ENCODE peak calls at places on chromosomes 2 and 18, in nine cellular contexts. W is choroid plexus epithelial cell, C is mucosa of descending colon, B is GM23338, E is Panc1, O is psoas muscle, I is transverse colon, T is left lung, H is lower lobe of right lung. Q is an unnamed sample.

GRCh38 chr18:52311331-52311730 is 28.7 kb upstream of the DCC start:
- DNase-seq in O (no peak), I (no peak), C (no peak), T (no peak), W (no peak), B (no peak), H (no peak), E (no peak), Q (no peak)

GRCh38 chr2:56671973-56672569 is 488.3 kb downstream of the CCDC85A start:
- DNase-seq in E (no peak), I (no peak), O (peak; percentile 35), B (peak; percentile 11), T (no peak), H (no peak), C (no peak), W (peak; percentile 26), Q (no peak)

GRCh38 chr2:25402477-25402876 is 60.8 kb upstream of the DNMT3A start:
- DNase-seq in C (no peak), H (no peak), I (no peak), W (no peak), O (no peak), T (no peak), E (no peak), B (no peak), Q (no peak)

GRCh38 chr2:127278959-127279358 is 15.0 kb downstream of the ERCC3 start:
- DNase-seq in H (no peak), I (no peak), W (no peak), O (no peak), B (no peak), T (no peak), E (no peak), C (no peak), Q (no peak)

GRCh38 chr2:64025741-64026140 is 6.5 kb upstream of the VPS54 start:
- DNase-seq in E (no peak), C (no peak), T (no peak), O (no peak), H (no peak), B (no peak), W (no peak), I (no peak), Q (no peak)

GRCh38 chr2:119231975-119232665 is 8.5 kb downstream of the STEAP3 start:
- DNase-seq in C (no peak), E (no peak), I (no peak), O (no peak), W (peak; percentile 60), B (no peak), T (no peak), H (no peak), Q (peak; percentile 57)

GRCh38 chr18:4734903-4735302 is 279.8 kb upstream of the DLGAP1 start:
- DNase-seq in E (no peak), B (no peak), H (no peak), W (no peak), C (no peak), O (no peak), I (no peak), T (no peak), Q (no peak)

GRCh38 chr18:8489761-8490160 is 119.5 kb upstream of the RAB12 start:
- DNase-seq in C (no peak), H (no peak), I (no peak), B (no peak), T (no peak), O (no peak), E (no peak), W (no peak), Q (no peak)

GRCh38 chr2:185208261-185208660 is 530.3 kb upstream of the FSIP2 start:
- DNase-seq in I (peak; percentile 9), O (no peak), W (peak; percentile 9), T (no peak), E (no peak), C (no peak), H (no peak), B (peak; percentile 83), Q (peak; percentile 50)

GRCh38 chr2:47083886-47084682 is 71.0 kb downstream of the STPG4 start:
- DNase-seq in O (no peak), W (no peak), E (no peak), T (no peak), C (no peak), H (no peak), B (no peak), I (no peak), Q (no peak)

GRCh38 chr2:95384854-95385569 is 17.5 kb upstream of the FAHD2A start:
- DNase-seq in C (peak; percentile 78), T (no peak), B (peak; percentile 52), I (peak; percentile 83), H (no peak), E (no peak), O (peak; percentile 73), W (no peak), Q (no peak)

GRCh38 chr2:222431859-222432258 is 7.5 kb downstream of the SGPP2 start:
- DNase-seq in H (no peak), C (no peak), E (no peak), I (peak; percentile 35), T (no peak), B (no peak), W (no peak), O (no peak), Q (no peak)

GRCh38 chr2:131584380-131584779 is 56.7 kb downstream of the CCDC74A start:
- DNase-seq in H (no peak), E (no peak), W (no peak), I (no peak), O (no peak), T (no peak), C (no peak), B (no peak), Q (no peak)

GRCh38 chr2:20614201-20615045 is 36.5 kb downstream of the HS1BP3 start:
- DNase-seq in O (peak; percentile 85), H (peak; percentile 58), I (peak; percentile 8), W (peak; percentile 80), T (peak; percentile 38), E (no peak), C (peak; percentile 42), B (peak; percentile 47), Q (peak; percentile 90)

GRCh38 chr2:111164078-111164477 is 43.4 kb downstream of the BCL2L11 start:
- DNase-seq in H (no peak), C (no peak), O (no peak), I (no peak), T (no peak), B (peak; percentile 89), E (no peak), W (no peak), Q (no peak)

GRCh38 chr2:24454258-24454657 is 36.8 kb upstream of the NCOA1 start:
- DNase-seq in O (no peak), H (no peak), T (no peak), I (no peak), W (peak; percentile 55), B (no peak), E (no peak), C (no peak), Q (peak; percentile 58)

GRCh38 chr2:127573771-127574170 is 38.3 kb downstream of the MYO7B start:
- DNase-seq in C (peak; percentile 4), O (peak; percentile 23), H (no peak), E (no peak), W (no peak), B (no peak), I (no peak), T (no peak), Q (no peak)

GRCh38 chr2:104826016-104826415 is 27.9 kb upstream of the POU3F3 start:
- DNase-seq in H (no peak), B (no peak), E (no peak), I (no peak), C (no peak), O (no peak), W (peak; percentile 44), T (no peak), Q (peak; percentile 69)

GRCh38 chr2:8089596-8089995 is 592.3 kb upstream of the ID2 start:
- DNase-seq in C (no peak), B (no peak), I (no peak), T (no peak), O (no peak), E (no peak), H (no peak), W (peak; percentile 40), Q (peak; percentile 46)

GRCh38 chr2:217223222-217223930 is 363.5 kb upstream of the TNP1 start:
- DNase-seq in C (no peak), I (no peak), W (peak; percentile 95), O (no peak), E (peak; percentile 7), T (no peak), H (no peak), B (no peak), Q (peak; percentile 93)

DNA sequence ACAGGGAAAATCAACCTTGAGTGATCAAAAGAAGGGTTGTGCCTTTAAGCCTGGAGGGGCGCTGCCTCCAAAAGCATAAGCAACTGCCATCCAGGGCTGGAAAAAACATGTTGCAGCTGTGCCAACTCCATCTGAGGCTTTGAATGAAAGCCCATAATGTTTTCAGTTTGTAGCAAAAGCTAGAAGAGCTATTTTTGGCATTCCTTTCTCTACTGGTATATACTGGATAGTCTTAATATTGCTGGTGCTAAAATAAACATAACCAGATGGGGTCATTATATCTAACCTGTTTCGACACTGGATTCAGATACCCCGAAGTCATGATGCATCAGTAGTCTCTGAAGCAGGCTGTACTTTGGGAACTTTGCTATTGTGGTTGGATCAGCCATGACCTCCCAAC is 25.1 kb downstream of the ANXA4 start:
- DNase-seq in E (no peak), B (no peak), O (no peak), C (no peak), I (no peak), T (no peak), W (peak; percentile 77), H (no peak), Q (peak; percentile 37)
- TF ChIP-seq CTCF in E (no peak), B (peak; percentile 11), O (no peak), C (no peak), I (no peak), T (no peak), W (peak; percentile 9), H (no peak), Q (no peak)

DNA sequence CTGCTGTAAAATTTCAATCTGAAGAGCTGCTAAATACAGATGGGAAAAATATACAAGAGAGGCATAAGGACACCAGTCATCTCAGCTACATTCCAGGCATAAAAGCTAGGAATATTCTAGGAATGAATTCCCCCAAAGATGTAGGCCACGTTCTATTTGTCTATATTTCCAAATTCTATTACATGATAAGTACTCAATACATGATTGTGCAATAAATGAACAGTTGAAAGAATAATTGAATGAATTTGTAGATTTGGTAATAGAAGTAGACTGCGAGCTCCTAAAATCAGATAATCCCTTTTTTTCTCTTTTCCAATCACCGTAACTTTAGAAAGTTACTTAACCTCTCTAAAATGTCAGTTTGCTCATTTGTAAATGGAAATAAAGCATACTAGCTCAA is 48.5 kb upstream of the KCNH7 start:
- DNase-seq in O (no peak), C (no peak), I (no peak), B (no peak), W (no peak), T (no peak), H (no peak), E (no peak), Q (no peak)
- H3K4me3 ChIP-seq in O (no peak overlapping the region), C (no peak overlapping the region), I (no peak overlapping the region), B (no peak overlapping the region), W (no peak overlapping the region), T (no peak overlapping the region), H (no peak overlapping the region), E (no peak overlapping the region), Q (no peak overlapping the region)

GRCh38 chr2:31413876-31414550 is 529 bp downstream of the XDH start:
- DNase-seq in E (no peak), O (no peak), C (no peak), I (no peak), T (no peak), H (no peak), W (no peak), B (peak; percentile 30), Q (no peak)
- TF ChIP-seq CTCF in E (peak; percentile 64), O (peak; percentile 13), C (no peak), I (peak; percentile 38), T (no peak), H (no peak), W (no peak), B (peak; percentile 52), Q (no peak)

GRCh38 chr2:51813245-51813644 is 781.3 kb upstream of the NRXN1 start:
- DNase-seq in W (peak; percentile 82), C (no peak), T (no peak), O (no peak), B (no peak), H (no peak), I (no peak), E (no peak), Q (peak; percentile 67)
- H3K4me3 ChIP-seq in W (no peak overlapping the region), C (no peak overlapping the region), T (no peak overlapping the region), O (no peak overlapping the region), B (no peak overlapping the region), H (no peak overlapping the region), I (no peak overlapping the region), E (no peak overlapping the region), Q (no peak overlapping the region)

Q was measured in astrocyte of the spinal cord.